ENCODE peak calls at places on chromosomes 4 and X, in seven cellular contexts. One of them, this sample, is unnamed.

GRCh38 chr4:102625232-102625930 is 124.2 kb downstream of the NFKB1 start:
- DNase-seq in IMR-90: peak; percentile 54
- DNase-seq in uterus: peak; percentile 39
- DNase-seq in GM10248: peak; percentile 77
- DNase-seq in EL: peak; percentile 52
- DNase-seq in endodermal cell: peak; percentile 67
- DNase-seq in OCI-M1: peak; percentile 79
- DNase-seq in this sample: peak; percentile 53

GRCh38 chr4:78923459-78924312 is 15.6 kb downstream of the PAQR3 start:
- DNase-seq in IMR-90: no peak
- DNase-seq in uterus: no peak
- DNase-seq in GM10248: no peak
- DNase-seq in EL: no peak
- DNase-seq in endodermal cell: no peak
- DNase-seq in OCI-M1: peak; percentile 73
- DNase-seq in this sample: no peak

GRCh38 chrX:10677490-10677889 is 57.1 kb upstream of the MID1 start:
- DNase-seq in IMR-90: no peak
- DNase-seq in uterus: peak; percentile 24
- DNase-seq in GM10248: no peak
- DNase-seq in EL: no peak
- DNase-seq in endodermal cell: no peak
- DNase-seq in OCI-M1: no peak
- DNase-seq in this sample: no peak

GRCh38 chr4:190020790-190021717 is 6.0 kb downstream of the FRG2 start:
- DNase-seq in IMR-90: peak; percentile 29
- DNase-seq in uterus: no peak
- DNase-seq in GM10248: peak; percentile 27
- DNase-seq in EL: peak; percentile 53
- DNase-seq in endodermal cell: peak; percentile 88
- DNase-seq in OCI-M1: no peak
- DNase-seq in this sample: peak; percentile 17

GRCh38 chrX:134734343-134735001 is 76.2 kb upstream of the PLAC1 start:
- DNase-seq in IMR-90: peak; percentile 80
- DNase-seq in uterus: peak; percentile 30
- DNase-seq in GM10248: no peak
- DNase-seq in EL: peak; percentile 79
- DNase-seq in endodermal cell: no peak
- DNase-seq in OCI-M1: peak; percentile 5
- DNase-seq in this sample: no peak

GRCh38 chr4:142365386-142365785 is 480.7 kb downstream of the INPP4B start:
- DNase-seq in IMR-90: no peak
- DNase-seq in uterus: no peak
- DNase-seq in GM10248: no peak
- DNase-seq in EL: peak; percentile 42
- DNase-seq in endodermal cell: no peak
- DNase-seq in OCI-M1: no peak
- DNase-seq in this sample: no peak

GRCh38 chr4:4677825-4678522 is 136.1 kb upstream of the STX18 start:
- DNase-seq in IMR-90: peak; percentile 59
- DNase-seq in uterus: peak; percentile 59
- DNase-seq in GM10248: no peak
- DNase-seq in EL: peak; percentile 51
- DNase-seq in endodermal cell: peak; percentile 85
- DNase-seq in OCI-M1: no peak
- DNase-seq in this sample: peak; percentile 53

GRCh38 chr4:20109395-20109794 is 142.3 kb upstream of the SLIT2 start:
- DNase-seq in IMR-90: peak; percentile 18
- DNase-seq in uterus: no peak
- DNase-seq in GM10248: no peak
- DNase-seq in EL: no peak
- DNase-seq in endodermal cell: no peak
- DNase-seq in OCI-M1: peak; percentile 60
- DNase-seq in this sample: peak; percentile 3

GRCh38 chr4:137722910-137723309 is 190.6 kb upstream of the PCDH18 start:
- DNase-seq in IMR-90: no peak
- DNase-seq in uterus: no peak
- DNase-seq in GM10248: no peak
- DNase-seq in EL: no peak
- DNase-seq in endodermal cell: no peak
- DNase-seq in OCI-M1: no peak
- DNase-seq in this sample: no peak

GRCh38 chr4:154164931-154165839 is 326.4 kb downstream of the DCHS2 start:
- DNase-seq in IMR-90: peak; percentile 77
- DNase-seq in uterus: no peak
- DNase-seq in GM10248: no peak
- DNase-seq in EL: peak; percentile 75
- DNase-seq in endodermal cell: no peak
- DNase-seq in OCI-M1: peak; percentile 69
- DNase-seq in this sample: no peak

This sample was measured in KBM-7.